ENCODE peak calls at places on chromosomes 1 and 21, in nine cellular contexts. I, X, V, E, N, D, J, A and T are unnamed samples.

GRCh38 chr1:64309468-64309867 is 106.0 kb downstream of the UBE2U start:
- DNase-seq in I (no peak), X (no peak), V (no peak), E (no peak), N (no peak), D (no peak), J (no peak), A (no peak), T (no peak)

GRCh38 chr1:171715813-171716251 is 26.0 kb downstream of the VAMP4 start:
- DNase-seq in I (no peak), X (peak; percentile 37), V (no peak), E (no peak), N (peak; percentile 4), D (peak; percentile 37), J (no peak), A (no peak), T (no peak)

GRCh38 chr1:6969106-6969505 is 183.9 kb downstream of the CAMTA1 start:
- DNase-seq in I (no peak), X (no peak), V (no peak), E (no peak), N (no peak), D (peak; percentile 15), J (peak; percentile 17), A (no peak), T (no peak)

GRCh38 chr1:112172294-112172882 is 182.9 kb upstream of the KCND3 start:
- DNase-seq in I (peak; percentile 62), X (peak; percentile 84), V (peak; percentile 30), E (no peak), N (peak; percentile 80), D (peak; percentile 58), J (peak; percentile 40), A (no peak), T (peak; percentile 59)

GRCh38 chr21:45577806-45578801 is 35.9 kb upstream of the SLC19A1 start:
- DNase-seq in I (no peak), X (peak; percentile 46), V (peak; percentile 19), E (no peak), N (no peak), D (no peak), J (no peak), A (no peak), T (no peak)

GRCh38 chr1:47547753-47548152 is 109.9 kb downstream of the FOXD2 start:
- DNase-seq in I (no peak), X (no peak), V (no peak), E (no peak), N (no peak), D (no peak), J (peak; percentile 11), A (no peak), T (no peak)

GRCh38 chr1:113905435-113905861 is 322 bp downstream of the DCLRE1B start:
- DNase-seq in I (no peak), X (peak; percentile 34), V (peak; percentile 9), E (no peak), N (peak; percentile 30), D (no peak), J (no peak), A (no peak), T (peak; percentile 14)

GRCh38 chr21:45352621-45353125 is 52.3 kb upstream of the COL18A1 start:
- DNase-seq in I (no peak), X (no peak), V (no peak), E (no peak), N (no peak), D (no peak), J (no peak), A (no peak), T (no peak)

GRCh38 chr1:232558974-232559373 is 71.0 kb downstream of the SIPA1L2 start:
- DNase-seq in I (no peak), X (no peak), V (no peak), E (no peak), N (no peak), D (no peak), J (no peak), A (no peak), T (no peak)

GRCh38 chr1:195202271-195202670 is 1406.0 kb downstream of the KCNT2 start:
- DNase-seq in I (no peak), X (peak; percentile 19), V (no peak), E (no peak), N (no peak), D (no peak), J (no peak), A (no peak), T (no peak)

GRCh38 chr1:50977575-50978143 is 7.6 kb downstream of the CDKN2C start:
- DNase-seq in I (peak; percentile 32), X (peak; percentile 41), V (peak; percentile 64), E (peak; percentile 86), N (peak; percentile 62), D (no peak), J (no peak), A (no peak), T (no peak)

GRCh38 chr1:225474986-225475820 is 47.4 kb upstream of the LBR start:
- DNase-seq in I (peak; percentile 78), X (peak; percentile 79), V (peak; percentile 81), E (peak; percentile 87), N (peak; percentile 79), D (peak; percentile 63), J (peak; percentile 39), A (peak; percentile 46), T (peak; percentile 72)

GRCh38 chr1:9861371-9861770 is 37.6 kb upstream of the CLSTN1 start:
- DNase-seq in I (no peak), X (no peak), V (no peak), E (no peak), N (no peak), D (no peak), J (no peak), A (no peak), T (no peak)

GRCh38 chr1:116574581-116575291 is 3.9 kb upstream of the CD58 start:
- DNase-seq in I (peak; percentile 62), X (peak; percentile 80), V (peak; percentile 50), E (peak; percentile 63), N (peak; percentile 63), D (peak; percentile 72), J (peak; percentile 67), A (no peak), T (peak; percentile 31)

GRCh38 chr1:47232187-47232874 is at the start of gene TAL1:
- DNase-seq in I (no peak), X (peak; percentile 37), V (no peak), E (no peak), N (peak; percentile 36), D (no peak), J (no peak), A (no peak), T (no peak)

GRCh38 chr1:241942738-241943137 is 14.8 kb upstream of the BECN2 start:
- DNase-seq in I (no peak), X (no peak), V (no peak), E (no peak), N (no peak), D (no peak), J (no peak), A (no peak), T (no peak)

GRCh38 chr1:245086389-245086969 is 68.3 kb upstream of the KIF26B start:
- DNase-seq in I (no peak), X (no peak), V (no peak), E (no peak), N (no peak), D (peak; percentile 64), J (peak; percentile 39), A (no peak), T (no peak)

GRCh38 chr1:21567241-21568005 is 58.2 kb downstream of the ALPL start:
- DNase-seq in I (no peak), X (no peak), V (no peak), E (no peak), N (no peak), D (peak; percentile 93), J (peak; percentile 56), A (no peak), T (no peak)

GRCh38 chr1:209755926-209756607 is at the start of gene TRAF3IP3:
- DNase-seq in I (no peak), X (no peak), V (no peak), E (no peak), N (no peak), D (no peak), J (no peak), A (peak; percentile 49), T (no peak)

DNA sequence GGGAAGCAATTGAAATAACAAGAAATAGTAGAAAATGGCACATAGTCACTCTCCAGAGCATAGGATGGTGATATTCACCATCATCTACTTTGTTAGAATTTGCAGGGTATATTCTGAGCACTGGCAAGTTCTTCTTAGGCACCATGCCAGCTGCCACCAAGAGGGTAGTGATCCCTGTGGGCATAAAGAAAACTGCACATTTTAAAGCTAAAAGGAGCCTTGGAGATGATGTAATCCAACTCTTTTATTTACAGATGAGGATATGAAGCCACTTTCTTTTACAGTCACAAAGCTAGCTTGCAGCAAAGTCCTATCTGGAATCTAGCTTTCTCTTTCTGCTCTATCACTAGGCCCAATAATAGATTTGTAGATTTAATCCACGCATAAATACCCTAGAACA is 69.0 kb downstream of the PTGER3 start:
- DNase-seq in I (no peak), X (no peak), V (no peak), E (no peak), N (no peak), D (no peak), J (no peak), A (no peak), T (no peak)
- TF ChIP-seq CTCF in I (no peak), X (no peak), V (no peak), E (no peak), N (no peak), D (no peak), J (no peak), A (no peak), T (no peak)

DNA sequence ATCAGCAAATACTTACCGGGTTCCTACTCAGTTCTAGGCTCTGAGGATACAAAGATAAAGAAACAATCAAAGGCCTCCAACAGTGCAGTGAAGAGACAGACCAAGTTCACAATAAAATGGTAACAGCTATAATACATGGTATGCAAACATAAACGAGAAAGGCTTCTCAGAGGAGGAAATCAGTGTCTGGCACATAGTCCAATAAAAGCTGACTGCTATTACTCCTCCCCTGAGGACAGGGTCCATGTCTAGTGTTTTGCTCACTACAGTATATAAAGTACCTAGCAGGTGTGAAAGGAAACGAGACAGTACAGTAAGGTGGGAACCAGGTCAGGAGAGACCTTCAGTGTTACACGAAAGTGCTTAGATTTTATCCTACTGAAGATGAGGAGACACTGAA is 4.3 kb downstream of the RBM34 start:
- DNase-seq in I (no peak), X (peak; percentile 35), V (no peak), E (no peak), N (no peak), D (no peak), J (no peak), A (no peak), T (no peak)
- TF ChIP-seq CTCF in I (no peak), X (no peak), V (no peak), E (no peak), N (no peak), D (no peak), J (no peak), A (no peak), T (no peak)

DNA sequence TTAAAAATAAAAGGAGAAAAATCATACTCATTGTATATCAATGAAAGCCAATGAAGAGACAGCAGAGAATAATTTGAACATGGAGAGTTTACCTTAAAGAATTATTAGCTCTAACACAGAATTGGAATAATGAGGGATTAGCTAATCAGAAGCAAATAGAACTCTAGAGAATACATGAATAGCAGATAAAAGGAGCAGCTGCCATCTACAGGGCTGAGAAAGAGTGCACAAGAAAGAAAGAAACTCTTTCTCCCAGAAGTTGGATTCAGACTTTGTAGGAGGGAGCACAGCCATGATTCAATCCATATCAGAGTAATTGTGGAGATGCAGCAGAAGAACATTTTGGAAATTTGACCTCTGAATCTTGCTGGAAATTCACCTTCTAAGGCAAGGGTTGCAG is 1171.2 kb downstream of the PLA2G4A start:
- DNase-seq in I (no peak), X (peak; percentile 10), V (no peak), E (no peak), N (no peak), D (no peak), J (no peak), A (no peak), T (no peak)
- TF ChIP-seq CTCF in I (no peak), X (peak; percentile 46), V (no peak), E (no peak), N (no peak), D (no peak), J (peak; percentile 46), A (no peak), T (no peak)

GRCh38 chr1:45230537-45230936 is 24.1 kb upstream of the ZSWIM5 start:
- DNase-seq in I (no peak), X (no peak), V (peak; percentile 15), E (no peak), N (no peak), D (no peak), J (no peak), A (no peak), T (no peak)
- TF ChIP-seq CTCF in I (no peak), X (peak; percentile 5), V (no peak), E (no peak), N (no peak), D (no peak), J (peak; percentile 9), A (no peak), T (no peak)